ENCODE peak calls at places on chromosome 18, in seven cellular contexts. V, C, E, F, W, Z and P are unnamed samples.

GRCh38 chr18:61595615-61596014 is 262.4 kb downstream of the CDH20 start:
- DNase-seq in W (no peak), Z (no peak), C (no peak), F (peak; percentile 85), V (no peak), E (no peak), P (no peak)

GRCh38 chr18:35026407-35027061 is 14.7 kb upstream of the MAPRE2 start:
- DNase-seq in Z (peak; percentile 79), W (no peak), C (peak; percentile 33), E (no peak), V (no peak), F (no peak), P (peak; percentile 75)

GRCh38 chr18:33495278-33495677 is 54.8 kb upstream of the CCDC178 start:
- DNase-seq in V (peak; percentile 69), F (peak; percentile 49), Z (peak; percentile 82), E (peak; percentile 13), C (peak; percentile 31), W (peak; percentile 17), P (peak; percentile 79)

GRCh38 chr18:49177812-49178211 is 227.0 kb upstream of the SMAD7 start:
- DNase-seq in V (peak; percentile 73), C (no peak), F (peak; percentile 86), Z (no peak), E (peak; percentile 86), W (peak; percentile 63), P (no peak)

GRCh38 chr18:59551902-59552635 is 145.2 kb downstream of the CCBE1 start:
- DNase-seq in C (no peak), W (peak; percentile 22), V (no peak), Z (no peak), E (no peak), F (peak; percentile 22), P (no peak)

GRCh38 chr18:13175754-13176210 is 42.8 kb upstream of the LDLRAD4 start:
- DNase-seq in E (no peak), C (no peak), W (peak; percentile 62), V (no peak), Z (no peak), F (no peak), P (no peak)

GRCh38 chr18:58635891-58636290 is 7.0 kb upstream of the ALPK2 start:
- DNase-seq in C (no peak), V (peak; percentile 48), F (peak; percentile 82), W (peak; percentile 76), Z (no peak), E (peak; percentile 80), P (no peak)

GRCh38 chr18:48952287-48953095 is 1.7 kb upstream of the SMAD7 start:
- DNase-seq in C (peak; percentile 78), E (peak; percentile 86), Z (peak; percentile 84), V (peak; percentile 94), F (peak; percentile 84), W (peak; percentile 78), P (peak; percentile 95)

GRCh38 chr18:31356025-31356424 is 20.6 kb upstream of the DSG4 start:
- DNase-seq in W (no peak), F (no peak), Z (no peak), C (no peak), V (no peak), E (no peak), P (no peak)

GRCh38 chr18:7637269-7637668 is 70.2 kb downstream of the PTPRM start:
- DNase-seq in C (no peak), E (peak; percentile 18), W (no peak), V (no peak), Z (no peak), F (no peak), P (no peak)

GRCh38 chr18:13564579-13564978 is 161.8 kb downstream of the FAM210A start:
- DNase-seq in C (no peak), F (no peak), W (no peak), E (no peak), Z (no peak), V (no peak), P (no peak)

GRCh38 chr18:59951591-59951990 is 51.8 kb downstream of the PMAIP1 start:
- DNase-seq in W (peak; percentile 72), C (no peak), V (no peak), Z (no peak), F (peak; percentile 49), E (no peak), P (no peak)

GRCh38 chr18:10015288-10015701 is 101.5 kb downstream of the VAPA start:
- DNase-seq in W (peak; percentile 21), C (no peak), Z (no peak), F (peak; percentile 72), V (peak; percentile 77), E (peak; percentile 17), P (no peak)

GRCh38 chr18:49030692-49031443 is 80.1 kb upstream of the SMAD7 start:
- DNase-seq in F (no peak), W (no peak), V (no peak), Z (no peak), C (no peak), E (no peak), P (no peak)

GRCh38 chr18:22668496-22668895 is 250.8 kb upstream of the CTAGE1 start:
- DNase-seq in E (no peak), C (no peak), V (peak; percentile 20), W (no peak), Z (no peak), F (no peak), P (no peak)

GRCh38 chr18:23227729-23228075 is 92.4 kb downstream of the CABLES1 start:
- DNase-seq in W (no peak), Z (no peak), F (peak; percentile 6), V (no peak), C (no peak), E (no peak), P (no peak)

GRCh38 chr18:79395308-79395640 is 456 bp upstream of the NFATC1 start:
- DNase-seq in F (no peak), E (no peak), C (no peak), Z (no peak), V (no peak), W (no peak), P (no peak)

GRCh38 chr18:40813116-40813515 is 1141.9 kb upstream of the PIK3C3 start:
- DNase-seq in Z (no peak), V (no peak), E (peak; percentile 27), F (peak; percentile 36), W (no peak), C (no peak), P (no peak)

DNA sequence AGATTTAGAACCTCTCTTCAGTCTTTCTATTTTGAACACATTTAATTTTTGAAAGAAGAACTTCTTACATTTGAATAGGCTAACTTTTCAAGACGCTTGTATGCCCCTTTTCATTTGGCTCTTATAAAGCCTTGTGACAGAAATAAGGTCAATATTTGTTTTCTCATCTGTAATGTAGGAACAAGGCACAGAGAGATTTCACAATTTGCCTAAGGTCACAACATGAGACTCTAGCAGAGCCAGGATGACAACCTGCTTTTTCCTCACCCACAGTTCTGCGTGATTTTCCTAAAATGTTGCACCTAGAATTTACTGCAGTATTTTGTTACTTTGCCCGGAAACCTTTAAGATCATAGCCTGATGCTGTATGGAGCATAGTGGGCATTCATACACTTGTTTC is 67.4 kb downstream of the TXNL1 start:
- DNase-seq in W (no peak), C (no peak), F (no peak), E (no peak), Z (no peak), V (no peak), P (no peak)
- H3K4me2 ChIP-seq in W (no peak overlapping the region), C (no peak overlapping the region), F (no peak overlapping the region), E (no peak overlapping the region), Z (no peak overlapping the region), V (no peak overlapping the region), P (no peak overlapping the region)

GRCh38 chr18:457533-457932 is 43.0 kb downstream of the COLEC12 start:
- DNase-seq in W (no peak), E (peak; percentile 48), F (no peak), Z (no peak), V (peak; percentile 65), C (no peak), P (no peak)

GRCh38 chr18:457120-457519 is 43.4 kb downstream of the COLEC12 start:
- DNase-seq in F (no peak), Z (no peak), E (peak; percentile 70), W (no peak), C (peak; percentile 37), V (peak; percentile 79), P (peak; percentile 64)

GRCh38 chr18:456361-456821 is 44.1 kb downstream of the COLEC12 start:
- DNase-seq in F (no peak), V (peak; percentile 5), Z (no peak), E (peak; percentile 43), W (no peak), C (no peak), P (no peak)

GRCh38 chr18:459801-460200 is 40.7 kb downstream of the COLEC12 start:
- DNase-seq in W (no peak), E (no peak), V (no peak), F (no peak), C (no peak), Z (no peak), P (no peak)

GRCh38 chr18:458016-458415 is 42.5 kb downstream of the COLEC12 start:
- DNase-seq in Z (no peak), W (no peak), C (no peak), V (no peak), F (no peak), E (no peak), P (no peak)
- H3K4me2 ChIP-seq in Z (no peak overlapping the region), W (no peak overlapping the region), C (no peak overlapping the region), V (no peak overlapping the region), F (no peak overlapping the region), E (peak overlapping the region; percentile 74), P (no peak overlapping the region)

GRCh38 chr18:63457987-63458386 is 18.8 kb upstream of the SERPINB5 start:
- DNase-seq in E (no peak), Z (no peak), C (no peak), W (peak; percentile 64), V (no peak), F (no peak), P (no peak)
- H3K4me2 ChIP-seq in E (no peak overlapping the region), Z (no peak overlapping the region), C (no peak overlapping the region), W (no peak overlapping the region), V (no peak overlapping the region), F (no peak overlapping the region), P (no peak overlapping the region)

DNA sequence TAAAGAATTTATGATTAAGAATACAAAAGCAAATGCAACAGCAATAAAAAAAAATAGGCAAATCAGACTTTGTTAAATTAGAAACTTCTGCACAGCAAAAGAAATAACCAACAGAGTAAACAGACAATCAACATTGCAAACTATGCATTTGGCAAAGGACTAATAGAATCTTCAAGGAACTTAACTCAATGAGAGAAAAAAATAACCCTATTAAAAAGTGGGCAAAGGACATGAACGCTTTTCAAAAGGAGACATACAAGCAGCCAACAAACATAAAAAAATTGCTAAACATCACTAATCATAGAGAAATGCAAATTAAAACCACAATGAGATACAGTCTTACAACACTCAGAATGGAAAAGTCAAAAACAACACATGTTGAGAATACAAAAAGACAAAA is 166.0 kb upstream of the DSEL start:
- DNase-seq in E (no peak), V (no peak), W (no peak), F (no peak), C (no peak), Z (no peak), P (no peak)
- H3K4me2 ChIP-seq in E (no peak overlapping the region), V (no peak overlapping the region), W (no peak overlapping the region), F (no peak overlapping the region), C (no peak overlapping the region), Z (no peak overlapping the region), P (no peak overlapping the region)

DNA sequence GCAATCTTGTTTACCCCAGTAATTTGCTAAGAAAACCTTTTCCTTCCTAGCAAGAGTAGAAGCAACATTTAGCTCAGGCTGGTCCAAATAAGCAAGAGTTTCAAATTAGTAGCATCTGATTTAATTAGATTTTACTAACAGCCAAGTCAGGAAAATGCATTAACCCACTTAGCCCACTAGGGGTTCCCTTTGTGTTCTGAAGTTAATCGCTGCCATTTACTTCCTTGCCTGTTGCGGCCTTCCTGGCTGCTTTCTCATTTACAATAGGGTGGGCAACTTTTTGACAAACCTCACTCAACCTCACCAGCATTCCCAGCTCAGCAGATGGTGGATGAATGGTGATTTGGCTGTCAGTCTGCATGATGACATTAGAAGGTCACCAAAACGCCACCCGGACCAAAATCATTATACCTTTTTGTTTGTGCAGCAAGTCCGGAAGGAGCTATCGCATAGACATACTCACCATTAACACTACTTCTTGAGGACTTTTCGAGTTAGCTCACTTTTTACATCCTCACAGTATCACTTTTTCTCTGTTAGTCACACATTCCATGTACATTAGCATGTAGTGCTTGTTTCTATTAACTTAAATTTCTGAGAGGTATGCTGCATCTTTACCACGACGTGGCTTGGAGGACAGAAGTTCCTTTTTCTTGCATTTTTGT is 101.5 kb upstream of the SETBP1 start:
- DNase-seq in E (peak; percentile 63), F (peak; percentile 79), W (peak; percentile 59), C (peak; percentile 40), Z (peak; percentile 78), V (peak; percentile 72), P (peak; percentile 72)
- H3K4me2 ChIP-seq in E (peak overlapping the region; percentile 25), F (peak overlapping the region; percentile 71), W (no peak overlapping the region), C (no peak overlapping the region), Z (no peak overlapping the region), V (no peak overlapping the region), P (no peak overlapping the region)